ENCODE peak calls at places on chromosome 18, in six cellular contexts. B is neuronal stem cell, T is IMR-90, Y is mesenchymal stem cell, H is H1, K is trophoblast cell. G is an unnamed sample.

GRCh38 chr18:52160652-52161051 is 179.3 kb upstream of the DCC start:
- DNase-seq in B (no peak), T (no peak), Y (no peak), H (no peak), K (peak), G (peak)

GRCh38 chr18:41558744-41559143 is 396.3 kb upstream of the PIK3C3 start:
- DNase-seq in B (no peak), T (no peak), Y (no peak), H (no peak), K (no peak), G (no peak)

GRCh38 chr18:55047546-55047945 is 88.3 kb upstream of the CCDC68 start:
- DNase-seq in B (no peak), T (peak), Y (no peak), H (no peak), K (no peak), G (no peak)

GRCh38 chr18:13643261-13643671 is 83.1 kb downstream of the FAM210A start:
- DNase-seq in B (no peak), T (no peak), Y (no peak), H (no peak), K (no peak), G (no peak)

GRCh38 chr18:2515908-2516625 is 55.2 kb downstream of the METTL4 start:
- DNase-seq in B (no peak), T (peak), Y (peak), H (no peak), K (peak), G (peak)

GRCh38 chr18:67145586-67146292 is 370.8 kb downstream of the DSEL start:
- DNase-seq in B (no peak), T (no peak), Y (no peak), H (no peak), K (no peak), G (no peak)

GRCh38 chr18:40222736-40223135 is 1732.3 kb upstream of the PIK3C3 start:
- DNase-seq in B (no peak), T (peak), Y (peak), H (no peak), K (no peak), G (no peak)

GRCh38 chr18:10386049-10386448 is 68.4 kb upstream of the APCDD1 start:
- DNase-seq in B (no peak), T (no peak), Y (no peak), H (no peak), K (no peak), G (no peak)

GRCh38 chr18:65415167-65415566 is 335.6 kb upstream of the CDH7 start:
- DNase-seq in B (no peak), T (no peak), Y (peak), H (no peak), K (no peak), G (peak)

GRCh38 chr18:26215247-26215970 is 10.8 kb upstream of the TAF4B start:
- DNase-seq in B (no peak), T (no peak), Y (no peak), H (no peak), K (no peak), G (no peak)

GRCh38 chr18:73756256-73757091 is 391.2 kb downstream of the FBXO15 start:
- DNase-seq in B (no peak), T (peak), Y (no peak), H (no peak), K (no peak), G (no peak)

GRCh38 chr18:58345064-58345463 is 283.8 kb downstream of the ALPK2 start:
- DNase-seq in B (no peak), T (no peak), Y (no peak), H (no peak), K (no peak), G (peak)

GRCh38 chr18:63317982-63318881 is 1.3 kb downstream of the BCL2 start:
- DNase-seq in B (no peak), T (no peak), Y (no peak), H (peak), K (peak), G (peak)

GRCh38 chr18:65938592-65939372 is 188.0 kb downstream of the CDH7 start:
- DNase-seq in B (no peak), T (no peak), Y (peak), H (peak), K (no peak), G (peak)

GRCh38 chr18:55321268-55322175 is 266.5 kb downstream of the TCF4 start:
- DNase-seq in B (peak), T (peak), Y (peak), H (peak), K (peak), G (peak)

GRCh38 chr18:74832999-74833398 is 235.3 kb downstream of the ZNF407 start:
- DNase-seq in B (no peak), T (no peak), Y (no peak), H (no peak), K (no peak), G (no peak)

GRCh38 chr18:9337875-9338274 is 3.3 kb downstream of the TWSG1 start:
- DNase-seq in B (no peak), T (peak), Y (peak), H (no peak), K (no peak), G (no peak)

GRCh38 chr18:12597775-12598174 is 60.1 kb downstream of the SPIRE1 start:
- DNase-seq in B (no peak), T (peak), Y (peak), H (no peak), K (peak), G (no peak)
- H3K4me3 ChIP-seq in B (no peak), T (no peak), Y (no peak), H (no peak), K (no peak), G (no peak)

GRCh38 chr18:50374753-50375391 is at the start of gene SKA1:
- DNase-seq in B (peak), T (peak), Y (peak), H (peak), K (peak), G (peak)

GRCh38 chr18:50377061-50377798 is 2.4 kb downstream of the SKA1 start:
- DNase-seq in B (no peak), T (no peak), Y (peak), H (no peak), K (peak), G (no peak)

GRCh38 chr18:50372743-50373142 is 2.1 kb upstream of the SKA1 start:
- DNase-seq in B (no peak), T (no peak), Y (no peak), H (no peak), K (no peak), G (peak)

GRCh38 chr18:50374170-50374752 is 585 bp upstream of the SKA1 start:
- DNase-seq in B (peak), T (no peak), Y (no peak), H (no peak), K (no peak), G (peak)

GRCh38 chr18:50373531-50373930 is 1.3 kb upstream of the SKA1 start:
- DNase-seq in B (no peak), T (no peak), Y (no peak), H (no peak), K (no peak), G (peak)
- H2BK120ac ChIP-seq in B (no peak), T (no peak), Y (no peak), H (no peak), K (no peak), G (peak)

GRCh38 chr18:6629635-6630140 is 99.8 kb upstream of the ARHGAP28 start:
- DNase-seq in B (no peak), T (peak), Y (no peak), H (no peak), K (peak), G (no peak)
- H3K4me3 ChIP-seq in B (no peak), T (no peak), Y (no peak), H (no peak), K (no peak), G (no peak)

GRCh38 chr18:47981830-47982229 is 51.4 kb upstream of the SMAD2 start:
- DNase-seq in B (no peak), T (no peak), Y (no peak), H (no peak), K (no peak), G (no peak)
- H2BK120ac ChIP-seq in B (peak), T (no peak), Y (no peak), H (no peak), K (no peak), G (no peak)

GRCh38 chr18:24727685-24728084 is 267.2 kb downstream of the HRH4 start:
- DNase-seq in B (no peak), T (no peak), Y (no peak), H (peak), K (no peak), G (peak)
- H3K4me3 ChIP-seq in B (no peak), T (no peak), Y (no peak), H (no peak), K (no peak), G (no peak)

GRCh38 chr18:35851286-35851967 is 121.1 kb upstream of the RMP24 start:
- DNase-seq in B (no peak), T (no peak), Y (no peak), H (peak), K (no peak), G (peak)
- H2BK120ac ChIP-seq in B (no peak), T (no peak), Y (no peak), H (peak), K (no peak), G (peak)

DNA sequence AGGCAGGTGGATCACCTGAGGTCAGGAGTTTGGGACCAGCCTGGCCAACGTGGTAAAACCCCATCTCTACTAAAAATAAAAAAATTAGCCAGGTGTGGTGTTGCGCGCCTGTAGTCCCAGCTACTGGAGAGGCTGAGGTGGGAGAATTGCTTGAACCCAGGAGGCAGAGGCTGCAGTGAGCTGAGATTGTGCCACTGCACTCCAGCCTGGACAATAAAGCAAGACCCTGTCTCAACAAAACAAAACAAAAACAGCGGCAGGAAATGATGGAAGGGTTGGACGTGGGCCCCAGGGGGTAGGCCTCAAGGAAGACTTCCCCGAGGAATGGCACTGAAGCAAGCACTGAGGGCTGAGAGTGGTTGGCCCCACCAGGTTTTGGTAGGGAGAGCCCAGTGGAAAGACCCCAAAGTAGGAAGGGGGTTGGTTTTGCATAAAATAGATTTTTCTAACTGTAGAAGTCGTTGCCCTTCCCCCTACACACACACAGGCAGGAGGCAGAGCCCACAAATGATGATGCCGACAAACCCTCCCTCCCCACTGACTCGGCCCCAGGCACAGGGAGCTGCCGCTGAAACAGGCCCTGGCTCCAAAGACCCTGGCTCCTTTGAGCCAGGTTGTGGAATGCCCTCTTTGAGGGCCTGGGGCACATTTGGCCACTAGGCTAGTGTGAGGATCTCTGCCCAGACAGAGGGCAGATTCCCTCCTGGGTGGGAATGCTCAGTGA is 104.8 kb downstream of the CABLES1 start:
- DNase-seq in B (no peak), T (no peak), Y (no peak), H (no peak), K (no peak), G (peak)
- H3K4me3 ChIP-seq in B (no peak), T (no peak), Y (no peak), H (no peak), K (no peak), G (no peak)